ENCODE peak calls at places on chromosomes 3 and 15, in four cellular contexts. T is ACHN; E is activated CD8-positive, alpha-beta memory T cell treated with anti-CD3 and anti-CD28 coated beads for 48 hours; Q is NCI-H2029 treated with DMSO at 0.1 percent for 48 hours. R is an unnamed sample.

GRCh38 chr15:85692873-85693272 is 101.9 kb downstream of the KLHL25 start:
- DNase-seq in T (no peak), E (no peak), Q (no peak), R (no peak)

GRCh38 chr15:89419370-89419984 is 76.9 kb downstream of the RHCG start:
- DNase-seq in T (peak; percentile 45), E (no peak), Q (no peak), R (no peak)

GRCh38 chr3:87309601-87310000 is 33.2 kb upstream of the POU1F1 start:
- DNase-seq in T (peak; percentile 2), E (no peak), Q (no peak), R (no peak)

GRCh38 chr3:186268616-186269448 is 93.2 kb downstream of the DGKG start:
- DNase-seq in T (peak; percentile 9), E (no peak), Q (no peak), R (no peak)

GRCh38 chr3:111728566-111728935 is 130.5 kb upstream of the PHLDB2 start:
- DNase-seq in T (no peak), E (no peak), Q (no peak), R (no peak)

GRCh38 chr3:30357897-30358296 is 248.5 kb upstream of the TGFBR2 start:
- DNase-seq in T (no peak), E (no peak), Q (no peak), R (no peak)

GRCh38 chr3:42535981-42536784 is 33.7 kb downstream of the VIPR1 start:
- DNase-seq in T (peak; percentile 25), E (no peak), Q (no peak), R (peak; percentile 15)

GRCh38 chr3:144556392-144556791 is 584.8 kb downstream of the DIPK2A start:
- DNase-seq in T (no peak), E (no peak), Q (no peak), R (no peak)

GRCh38 chr3:15305366-15305844 is 27.0 kb downstream of the SH3BP5 start:
- DNase-seq in T (peak; percentile 7), E (no peak), Q (no peak), R (no peak)

GRCh38 chr3:8464668-8465067 is 37.0 kb upstream of the LMCD1 start:
- DNase-seq in T (no peak), E (no peak), Q (peak; percentile 17), R (no peak)

GRCh38 chr3:121914081-121914998 is 20.1 kb downstream of the SLC15A2 start:
- DNase-seq in T (no peak), E (no peak), Q (no peak), R (no peak)

GRCh38 chr15:40930430-40931299 is 1.5 kb downstream of the DLL4 start:
- DNase-seq in T (no peak), E (no peak), Q (no peak), R (no peak)

GRCh38 chr3:111668912-111669488 is 73.9 kb upstream of the ZBED2 start:
- DNase-seq in T (peak; percentile 76), E (no peak), Q (peak; percentile 63), R (no peak)

GRCh38 chr3:57434041-57434440 is 110.1 kb downstream of the DNAH12 start:
- DNase-seq in T (peak; percentile 50), E (no peak), Q (no peak), R (no peak)

GRCh38 chr3:126340081-126340511 is 17.1 kb downstream of the KLF15 start:
- DNase-seq in T (no peak), E (no peak), Q (no peak), R (no peak)

R was measured in stimulated activated CD4-positive, alpha-beta T cell treated with anti-CD3 and anti-CD28 coated beads, TNF-alpha, amount 100 ng/mL, for 48 hours.